ENCODE peak calls at places on chromosome 15, in five cellular contexts. One of them, this sample, is unnamed. For H3K9me3, the result is how much of the 10 kb centered on the place peaks cover.

GRCh38 chr15:41944313-41944940 is 27.9 kb downstream of the EHD4 start:
- DNase-seq in naive thymus-derived CD4-positive, alpha-beta T cell: no peak
- DNase-seq in tibial artery: peak
- DNase-seq in fibroblast of lung: peak
- DNase-seq in body of pancreas: peak
- DNase-seq in this sample: no peak

GRCh38 chr15:48946088-48946839 is 17.5 kb downstream of the SHC4 start:
- DNase-seq in naive thymus-derived CD4-positive, alpha-beta T cell: no peak
- DNase-seq in tibial artery: no peak
- DNase-seq in fibroblast of lung: peak
- DNase-seq in body of pancreas: no peak
- DNase-seq in this sample: no peak

GRCh38 chr15:67838789-67839332 is 984 bp downstream of the RNU6-1 start:
- DNase-seq in naive thymus-derived CD4-positive, alpha-beta T cell: no peak
- DNase-seq in tibial artery: peak
- DNase-seq in fibroblast of lung: peak
- DNase-seq in body of pancreas: peak
- DNase-seq in this sample: no peak

GRCh38 chr15:74489518-74490338 is 28.8 kb upstream of the UBL7 start:
- DNase-seq in naive thymus-derived CD4-positive, alpha-beta T cell: peak
- DNase-seq in tibial artery: peak
- DNase-seq in fibroblast of lung: peak
- DNase-seq in body of pancreas: peak
- DNase-seq in this sample: peak

GRCh38 chr15:28961391-28961790 is 75.6 kb downstream of the APBA2 start:
- DNase-seq in naive thymus-derived CD4-positive, alpha-beta T cell: no peak
- DNase-seq in tibial artery: no peak
- DNase-seq in fibroblast of lung: no peak
- DNase-seq in body of pancreas: no peak
- DNase-seq in this sample: no peak

GRCh38 chr15:98904466-98905048 is 103.0 kb downstream of the PGPEP1L start:
- DNase-seq in naive thymus-derived CD4-positive, alpha-beta T cell: no peak
- DNase-seq in tibial artery: peak
- DNase-seq in fibroblast of lung: peak
- DNase-seq in body of pancreas: no peak
- DNase-seq in this sample: no peak

GRCh38 chr15:63915888-63916731 is 82.4 kb upstream of the HERC1 start:
- DNase-seq in naive thymus-derived CD4-positive, alpha-beta T cell: no peak
- DNase-seq in tibial artery: peak
- DNase-seq in fibroblast of lung: peak
- DNase-seq in body of pancreas: no peak
- DNase-seq in this sample: no peak

GRCh38 chr15:40344217-40344616 is 3.5 kb upstream of the CCDC9B start:
- DNase-seq in naive thymus-derived CD4-positive, alpha-beta T cell: no peak
- DNase-seq in tibial artery: no peak
- DNase-seq in fibroblast of lung: peak
- DNase-seq in body of pancreas: no peak
- DNase-seq in this sample: no peak

GRCh38 chr15:80835338-80835737 is 56.2 kb downstream of the CEMIP start:
- DNase-seq in naive thymus-derived CD4-positive, alpha-beta T cell: no peak
- DNase-seq in tibial artery: no peak
- DNase-seq in fibroblast of lung: no peak
- DNase-seq in body of pancreas: no peak
- DNase-seq in this sample: no peak

GRCh38 chr15:76338555-76339301 is 2.2 kb downstream of the ISL2 start:
- DNase-seq in naive thymus-derived CD4-positive, alpha-beta T cell: no peak
- DNase-seq in tibial artery: no peak
- DNase-seq in fibroblast of lung: no peak
- DNase-seq in body of pancreas: no peak
- DNase-seq in this sample: no peak

GRCh38 chr15:70569718-70570231 is 193.6 kb downstream of the UACA start:
- DNase-seq in naive thymus-derived CD4-positive, alpha-beta T cell: no peak
- DNase-seq in tibial artery: no peak
- DNase-seq in fibroblast of lung: peak
- DNase-seq in body of pancreas: no peak
- DNase-seq in this sample: no peak

GRCh38 chr15:76905013-76905839 is at the start of gene SCAPER:
- DNase-seq in naive thymus-derived CD4-positive, alpha-beta T cell: peak
- DNase-seq in tibial artery: peak
- DNase-seq in fibroblast of lung: peak
- DNase-seq in body of pancreas: peak
- DNase-seq in this sample: peak

GRCh38 chr15:90419738-90420487 is 31.9 kb downstream of the IQGAP1 start:
- DNase-seq in naive thymus-derived CD4-positive, alpha-beta T cell: no peak
- DNase-seq in tibial artery: no peak
- DNase-seq in fibroblast of lung: peak
- DNase-seq in body of pancreas: no peak
- DNase-seq in this sample: no peak

GRCh38 chr15:84950570-84951111 is 31.0 kb upstream of the PDE8A start:
- DNase-seq in naive thymus-derived CD4-positive, alpha-beta T cell: no peak
- DNase-seq in tibial artery: no peak
- DNase-seq in fibroblast of lung: no peak
- DNase-seq in body of pancreas: no peak
- DNase-seq in this sample: no peak

GRCh38 chr15:75091814-75092213 is 68.4 kb downstream of the PPCDC start:
- DNase-seq in naive thymus-derived CD4-positive, alpha-beta T cell: no peak
- DNase-seq in tibial artery: no peak
- DNase-seq in fibroblast of lung: peak
- DNase-seq in body of pancreas: no peak
- DNase-seq in this sample: no peak

GRCh38 chr15:78301813-78302212 is 2.4 kb upstream of the SKIC8 start:
- DNase-seq in naive thymus-derived CD4-positive, alpha-beta T cell: no peak
- DNase-seq in tibial artery: no peak
- DNase-seq in fibroblast of lung: peak
- DNase-seq in body of pancreas: no peak
- DNase-seq in this sample: no peak

GRCh38 chr15:31221936-31222515 is 104.6 kb upstream of the KLF13 start:
- DNase-seq in naive thymus-derived CD4-positive, alpha-beta T cell: no peak
- DNase-seq in tibial artery: no peak
- DNase-seq in fibroblast of lung: no peak
- DNase-seq in body of pancreas: no peak
- DNase-seq in this sample: no peak

GRCh38 chr15:94080416-94080815 is 150.9 kb upstream of the MCTP2 start:
- DNase-seq in naive thymus-derived CD4-positive, alpha-beta T cell: no peak
- DNase-seq in tibial artery: no peak
- DNase-seq in fibroblast of lung: peak
- DNase-seq in body of pancreas: peak
- DNase-seq in this sample: no peak

GRCh38 chr15:70217246-70218160 is 119.8 kb upstream of the TLE3 start:
- DNase-seq in naive thymus-derived CD4-positive, alpha-beta T cell: no peak
- DNase-seq in tibial artery: no peak
- DNase-seq in fibroblast of lung: no peak
- DNase-seq in body of pancreas: no peak
- DNase-seq in this sample: no peak

GRCh38 chr15:89112341-89112971 is 24.2 kb downstream of the ABHD2 start:
- DNase-seq in naive thymus-derived CD4-positive, alpha-beta T cell: no peak
- DNase-seq in tibial artery: peak
- DNase-seq in fibroblast of lung: peak
- DNase-seq in body of pancreas: peak
- DNase-seq in this sample: no peak

GRCh38 chr15:47409038-47409437 is 308.3 kb upstream of the SEMA6D start:
- DNase-seq in naive thymus-derived CD4-positive, alpha-beta T cell: no peak
- DNase-seq in tibial artery: no peak
- DNase-seq in fibroblast of lung: no peak
- DNase-seq in body of pancreas: no peak
- DNase-seq in this sample: no peak

GRCh38 chr15:47194718-47195117 is 522.6 kb upstream of the SEMA6D start:
- DNase-seq in naive thymus-derived CD4-positive, alpha-beta T cell: no peak
- DNase-seq in tibial artery: no peak
- DNase-seq in fibroblast of lung: peak
- DNase-seq in body of pancreas: no peak
- DNase-seq in this sample: no peak

GRCh38 chr15:74442604-74443003 is 8.8 kb upstream of the SEMA7A start:
- DNase-seq in naive thymus-derived CD4-positive, alpha-beta T cell: no peak
- DNase-seq in tibial artery: no peak
- DNase-seq in fibroblast of lung: no peak
- DNase-seq in body of pancreas: no peak
- DNase-seq in this sample: no peak

GRCh38 chr15:57340673-57341259 is 35.5 kb upstream of the CGNL1 start:
- DNase-seq in naive thymus-derived CD4-positive, alpha-beta T cell: no peak
- DNase-seq in tibial artery: no peak
- DNase-seq in fibroblast of lung: peak
- DNase-seq in body of pancreas: peak
- DNase-seq in this sample: no peak

GRCh38 chr15:38876621-38877020 is 312.0 kb upstream of the RASGRP1 start:
- DNase-seq in naive thymus-derived CD4-positive, alpha-beta T cell: no peak
- DNase-seq in tibial artery: no peak
- DNase-seq in fibroblast of lung: no peak
- DNase-seq in body of pancreas: no peak
- DNase-seq in this sample: no peak

DNA sequence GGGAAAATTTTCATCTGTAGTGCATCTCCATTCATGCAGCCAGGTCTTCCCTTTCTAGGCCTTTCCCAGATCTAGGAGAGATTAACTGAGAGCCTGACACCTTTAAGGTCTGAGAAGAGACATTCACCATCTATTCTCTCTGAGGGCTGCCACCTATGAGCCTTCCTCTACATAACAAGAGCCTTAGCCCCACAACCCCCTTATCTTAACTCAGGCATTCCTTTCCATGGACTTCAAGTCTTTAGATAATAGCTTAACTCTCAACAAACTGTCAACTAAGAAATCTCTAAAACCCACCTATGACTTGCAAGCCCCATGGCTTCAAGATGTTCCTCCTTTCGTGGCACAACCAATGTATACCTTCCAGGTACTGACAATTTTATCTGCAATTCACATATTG is 121.0 kb downstream of the GABRB3 start:
- DNase-seq in naive thymus-derived CD4-positive, alpha-beta T cell: no peak
- DNase-seq in tibial artery: no peak
- DNase-seq in fibroblast of lung: no peak
- DNase-seq in body of pancreas: no peak
- DNase-seq in this sample: no peak
- H3K9me3 ChIP-seq in naive thymus-derived CD4-positive, alpha-beta T cell: under half
- H3K9me3 ChIP-seq in tibial artery: under half
- H3K9me3 ChIP-seq in fibroblast of lung: under half
- H3K9me3 ChIP-seq in body of pancreas: under half
- H3K9me3 ChIP-seq in this sample: under half

GRCh38 chr15:95346856-95347255 is 983.6 kb upstream of the NR2F2 start:
- DNase-seq in naive thymus-derived CD4-positive, alpha-beta T cell: no peak
- DNase-seq in tibial artery: no peak
- DNase-seq in fibroblast of lung: peak
- DNase-seq in body of pancreas: no peak
- DNase-seq in this sample: no peak

GRCh38 chr15:95345867-95346266 is 984.6 kb upstream of the NR2F2 start:
- DNase-seq in naive thymus-derived CD4-positive, alpha-beta T cell: no peak
- DNase-seq in tibial artery: no peak
- DNase-seq in fibroblast of lung: no peak
- DNase-seq in body of pancreas: no peak
- DNase-seq in this sample: no peak

DNA sequence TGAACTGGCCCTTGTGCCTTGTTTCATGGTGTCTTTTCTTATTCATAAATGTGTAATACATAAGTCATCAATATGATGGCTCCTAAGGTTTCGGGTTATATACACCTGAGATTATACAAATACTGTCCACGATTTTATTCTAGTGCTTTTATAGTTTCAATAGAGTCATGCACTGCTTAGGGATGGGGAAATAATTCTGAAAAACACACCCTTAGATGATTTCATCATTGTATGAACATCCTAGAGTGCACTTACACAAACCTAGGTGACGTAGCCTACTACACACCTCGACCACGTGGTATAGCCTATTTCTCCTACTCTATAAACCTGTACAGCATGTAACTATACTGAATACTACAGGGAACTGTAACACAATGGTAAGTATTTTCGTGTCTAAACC is 988.8 kb upstream of the NR2F2 start:
- DNase-seq in naive thymus-derived CD4-positive, alpha-beta T cell: no peak
- DNase-seq in tibial artery: no peak
- DNase-seq in fibroblast of lung: no peak
- DNase-seq in body of pancreas: no peak
- DNase-seq in this sample: no peak
- H3K9me3 ChIP-seq in naive thymus-derived CD4-positive, alpha-beta T cell: under half
- H3K9me3 ChIP-seq in tibial artery: under half
- H3K9me3 ChIP-seq in fibroblast of lung: under half
- H3K9me3 ChIP-seq in body of pancreas: under half
- H3K9me3 ChIP-seq in this sample: under half

DNA sequence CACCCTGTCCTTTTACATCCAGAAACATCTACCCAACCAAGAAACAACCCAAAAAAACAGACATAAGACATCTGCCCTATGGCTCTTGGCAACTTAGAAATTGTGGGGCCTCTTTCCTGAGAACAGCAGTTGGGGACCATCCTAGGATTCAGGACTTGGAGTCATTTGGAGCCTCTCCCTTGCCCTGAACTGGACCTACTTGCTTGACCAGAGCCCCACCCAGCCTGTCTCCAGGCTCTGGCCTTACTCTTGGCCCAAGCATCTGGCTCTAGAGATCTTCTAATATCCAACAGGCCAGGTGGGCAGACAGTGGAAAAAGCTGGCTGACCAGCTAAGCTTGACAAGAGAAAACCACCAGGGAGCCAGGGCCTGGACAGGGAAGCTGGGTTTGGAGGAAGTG is 99.1 kb upstream of the C2CD4B start:
- DNase-seq in naive thymus-derived CD4-positive, alpha-beta T cell: no peak
- DNase-seq in tibial artery: no peak
- DNase-seq in fibroblast of lung: no peak
- DNase-seq in body of pancreas: no peak
- DNase-seq in this sample: no peak
- H3K9me3 ChIP-seq in naive thymus-derived CD4-positive, alpha-beta T cell: under half
- H3K9me3 ChIP-seq in tibial artery: half or more
- H3K9me3 ChIP-seq in fibroblast of lung: under half
- H3K9me3 ChIP-seq in body of pancreas: under half
- H3K9me3 ChIP-seq in this sample: under half

GRCh38 chr15:25245801-25246622 is 192.8 kb downstream of the UBE3A start:
- DNase-seq in naive thymus-derived CD4-positive, alpha-beta T cell: no peak
- DNase-seq in tibial artery: peak
- DNase-seq in fibroblast of lung: no peak
- DNase-seq in body of pancreas: peak
- DNase-seq in this sample: peak
- H3K9me3 ChIP-seq in naive thymus-derived CD4-positive, alpha-beta T cell: under half
- H3K9me3 ChIP-seq in tibial artery: under half
- H3K9me3 ChIP-seq in fibroblast of lung: under half
- H3K9me3 ChIP-seq in body of pancreas: under half
- H3K9me3 ChIP-seq in this sample: under half

DNA sequence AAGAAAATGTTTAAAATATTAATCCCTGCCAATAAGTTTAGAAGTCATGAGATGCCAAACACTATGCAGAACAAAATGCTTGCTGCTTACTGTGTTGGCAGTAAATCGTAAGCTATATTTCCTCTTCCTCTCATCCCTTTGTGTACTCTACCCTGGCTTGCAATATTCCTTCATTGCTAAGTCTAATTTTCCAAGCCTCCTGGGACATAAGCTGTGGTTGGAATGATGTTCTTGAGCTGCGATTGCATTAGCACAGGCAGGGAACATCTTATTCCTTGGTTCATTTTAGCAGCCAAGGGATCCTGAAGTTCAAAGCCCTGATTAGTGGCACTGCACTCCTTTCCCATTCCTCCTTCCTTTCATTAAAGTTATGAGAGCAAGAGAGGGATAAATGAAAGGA is 535.4 kb downstream of the OCA2 start:
- DNase-seq in naive thymus-derived CD4-positive, alpha-beta T cell: no peak
- DNase-seq in tibial artery: no peak
- DNase-seq in fibroblast of lung: no peak
- DNase-seq in body of pancreas: no peak
- DNase-seq in this sample: no peak
- H3K9me3 ChIP-seq in naive thymus-derived CD4-positive, alpha-beta T cell: under half
- H3K9me3 ChIP-seq in tibial artery: under half
- H3K9me3 ChIP-seq in fibroblast of lung: under half
- H3K9me3 ChIP-seq in body of pancreas: under half
- H3K9me3 ChIP-seq in this sample: under half

This sample was measured in T-helper 17 cell.